ENCODE peak calls at places on chromosomes 5 and 9, in nine cellular contexts. I, M, O, W, A, T, P, V and B are unnamed samples.

GRCh38 chr9:128342971-128343680 is 2.8 kb downstream of the SLC27A4 start:
- DNase-seq in I (no peak), M (no peak), O (no peak), W (no peak), A (no peak), T (no peak), P (no peak), V (no peak), B (no peak)

GRCh38 chr9:116868212-116868611 is 181.1 kb downstream of the TRIM32 start:
- DNase-seq in I (no peak), M (peak; percentile 40), O (no peak), W (peak; percentile 20), A (no peak), T (no peak), P (no peak), V (no peak), B (no peak)

GRCh38 chr5:138177936-138178515 is 404 bp downstream of the BRD8 start:
- DNase-seq in I (peak; percentile 65), M (peak; percentile 72), O (peak; percentile 49), W (peak; percentile 21), A (peak; percentile 68), T (no peak), P (peak; percentile 42), V (peak; percentile 55), B (peak; percentile 19)

GRCh38 chr5:143695244-143695885 is 116.6 kb upstream of the HMHB1 start:
- DNase-seq in I (no peak), M (no peak), O (no peak), W (no peak), A (no peak), T (no peak), P (no peak), V (no peak), B (no peak)

GRCh38 chr5:173233347-173234128 is 1.5 kb downstream of the NKX2-5 start:
- DNase-seq in I (peak; percentile 48), M (no peak), O (no peak), W (peak; percentile 41), A (no peak), T (no peak), P (no peak), V (no peak), B (no peak)

GRCh38 chr9:28887188-28887884 is 1314.1 kb upstream of the C9orf72 start:
- DNase-seq in I (no peak), M (no peak), O (no peak), W (no peak), A (no peak), T (no peak), P (peak; percentile 39), V (no peak), B (no peak)

GRCh38 chr9:38443597-38443996 is 19.3 kb upstream of the IGFBPL1 start:
- DNase-seq in I (no peak), M (no peak), O (no peak), W (no peak), A (no peak), T (no peak), P (no peak), V (no peak), B (peak; percentile 23)

GRCh38 chr5:163162645-163163044 is 274.8 kb upstream of the CCNG1 start:
- DNase-seq in I (no peak), M (no peak), O (no peak), W (no peak), A (no peak), T (no peak), P (no peak), V (no peak), B (no peak)

GRCh38 chr5:99331061-99331460 is 402.3 kb upstream of the CHD1 start:
- DNase-seq in I (no peak), M (no peak), O (no peak), W (no peak), A (no peak), T (no peak), P (no peak), V (no peak), B (no peak)

GRCh38 chr5:154386952-154387629 is 58.7 kb upstream of the SAP30L start:
- DNase-seq in I (no peak), M (no peak), O (no peak), W (no peak), A (no peak), T (no peak), P (no peak), V (no peak), B (no peak)

GRCh38 chr5:57717555-57717954 is 234.9 kb upstream of the ACTBL2 start:
- DNase-seq in I (no peak), M (no peak), O (no peak), W (no peak), A (no peak), T (no peak), P (no peak), V (no peak), B (no peak)

GRCh38 chr9:114930063-114930812 is at the start of gene TNFSF8:
- DNase-seq in I (no peak), M (no peak), O (peak; percentile 90), W (no peak), A (no peak), T (no peak), P (no peak), V (no peak), B (no peak)

GRCh38 chr5:113212244-113212920 is 222.4 kb downstream of the TSSK1B start:
- DNase-seq in I (no peak), M (peak; percentile 55), O (no peak), W (no peak), A (peak; percentile 39), T (no peak), P (no peak), V (peak; percentile 59), B (no peak)

GRCh38 chr9:124764774-124765438 is 6.2 kb downstream of the NR6A1 start:
- DNase-seq in I (peak; percentile 40), M (no peak), O (peak; percentile 80), W (no peak), A (peak; percentile 39), T (no peak), P (peak; percentile 40), V (no peak), B (peak; percentile 35)

GRCh38 chr5:125612356-125613149 is 810.7 kb upstream of the GRAMD2B start:
- DNase-seq in I (no peak), M (no peak), O (no peak), W (no peak), A (no peak), T (no peak), P (no peak), V (no peak), B (no peak)

GRCh38 chr9:69715096-69715495 is 42.9 kb upstream of the APBA1 start:
- DNase-seq in I (no peak), M (no peak), O (no peak), W (no peak), A (no peak), T (no peak), P (no peak), V (no peak), B (no peak)

GRCh38 chr9:131773911-131774379 is 34.1 kb upstream of the RAPGEF1 start:
- DNase-seq in I (peak; percentile 69), M (peak; percentile 90), O (peak; percentile 44), W (peak; percentile 93), A (peak; percentile 78), T (no peak), P (peak; percentile 49), V (no peak), B (peak; percentile 54)

GRCh38 chr9:107422189-107422802 is 67.3 kb downstream of the KLF4 start:
- DNase-seq in I (peak; percentile 94), M (peak; percentile 90), O (peak; percentile 53), W (peak; percentile 92), A (peak; percentile 85), T (peak; percentile 78), P (peak; percentile 49), V (peak; percentile 60), B (peak; percentile 75)

GRCh38 chr9:26510137-26510536 is 382.5 kb downstream of the CAAP1 start:
- DNase-seq in I (no peak), M (no peak), O (no peak), W (no peak), A (no peak), T (no peak), P (no peak), V (no peak), B (no peak)

DNA sequence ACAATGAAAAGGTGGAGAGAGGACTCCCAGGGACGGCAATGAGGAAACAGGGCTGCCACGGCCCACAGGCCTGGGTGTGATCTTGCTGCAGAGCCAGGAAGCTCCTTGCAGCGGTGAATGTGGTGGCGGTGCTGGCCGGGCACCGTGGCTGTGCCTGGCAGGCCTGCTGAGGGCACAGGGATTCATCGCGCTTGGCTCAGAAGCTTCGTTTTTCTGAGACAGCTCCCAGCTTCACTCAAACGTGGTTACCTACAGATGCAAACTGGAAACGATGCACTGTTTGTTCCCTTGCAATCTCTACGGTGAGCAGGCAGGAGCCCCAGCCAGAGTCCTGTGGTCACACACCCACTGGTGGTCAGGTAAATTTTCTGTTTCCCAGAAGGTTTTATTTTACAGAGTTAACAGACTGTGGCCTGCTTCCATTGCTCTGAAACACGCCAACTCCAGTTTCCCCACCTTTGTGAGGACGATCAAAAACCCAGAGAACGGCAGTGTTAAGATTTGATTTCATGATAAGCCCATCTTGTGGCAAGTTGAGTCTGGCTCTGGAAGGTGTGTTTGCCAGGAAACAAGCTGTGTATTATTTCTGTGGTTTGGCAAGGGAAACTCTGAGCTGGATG is 183.9 kb downstream of the AUH start:
- DNase-seq in I (no peak), M (no peak), O (no peak), W (no peak), A (peak; percentile 38), T (no peak), P (no peak), V (no peak), B (peak; percentile 74)
- TF ChIP-seq EZH2phosphoT487 in I (no peak), M (no peak), O (no peak), W (no peak), A (no peak), T (no peak), P (no peak), V (no peak), B (no peak)

GRCh38 chr9:73180373-73180772 is 28.7 kb downstream of the ANXA1 start:
- DNase-seq in I (no peak), M (peak; percentile 35), O (no peak), W (no peak), A (peak; percentile 83), T (no peak), P (no peak), V (no peak), B (peak; percentile 44)

GRCh38 chr9:73179594-73179993 is 27.9 kb downstream of the ANXA1 start:
- DNase-seq in I (no peak), M (peak; percentile 17), O (no peak), W (peak; percentile 73), A (peak; percentile 58), T (peak; percentile 69), P (no peak), V (no peak), B (peak; percentile 94)

GRCh38 chr9:73183917-73184861 is 32.5 kb downstream of the ANXA1 start:
- DNase-seq in I (peak; percentile 54), M (peak; percentile 56), O (peak; percentile 52), W (peak; percentile 32), A (peak; percentile 60), T (peak; percentile 38), P (peak; percentile 56), V (no peak), B (peak; percentile 60)
- TF ChIP-seq EZH2phosphoT487 in I (no peak), M (no peak), O (no peak), W (no peak), A (no peak), T (no peak), P (no peak), V (no peak), B (no peak)

GRCh38 chr9:123724211-123724831 is 205.6 kb downstream of the DENND1A start:
- DNase-seq in I (peak; percentile 13), M (peak; percentile 13), O (no peak), W (no peak), A (peak; percentile 69), T (no peak), P (peak; percentile 26), V (peak; percentile 15), B (no peak)
- TF ChIP-seq EZH2phosphoT487 in I (no peak), M (no peak), O (no peak), W (no peak), A (no peak), T (no peak), P (no peak), V (no peak), B (no peak)

GRCh38 chr5:178206166-178207101 is 2.1 kb downstream of the HNRNPAB start:
- DNase-seq in I (no peak), M (no peak), O (no peak), W (no peak), A (peak; percentile 50), T (no peak), P (no peak), V (no peak), B (no peak)
- TF ChIP-seq EZH2phosphoT487 in I (no peak), M (no peak), O (no peak), W (no peak), A (no peak), T (no peak), P (no peak), V (no peak), B (no peak)